ENCODE peak calls at places on chromosomes 13 and 19, in seven cellular contexts. One of them, this sample, is unnamed.

GRCh38 chr13:97460004-97460756 is 26.2 kb downstream of the RAP2A start:
- DNase-seq in progenitor cell of endocrine pancreas: no peak
- DNase-seq in adrenal gland: no peak
- DNase-seq in transverse colon: no peak
- DNase-seq in nephron progenitor cell: no peak
- DNase-seq in cardiac fibroblast: peak
- DNase-seq in lower leg skin: no peak
- DNase-seq in this sample: no peak

GRCh38 chr13:40664100-40665060 is 2.1 kb downstream of the FOXO1 start:
- DNase-seq in cardiac fibroblast: peak
- DNase-seq in progenitor cell of endocrine pancreas: peak
- DNase-seq in transverse colon: peak
- DNase-seq in lower leg skin: peak
- DNase-seq in nephron progenitor cell: peak
- DNase-seq in adrenal gland: peak
- DNase-seq in this sample: peak

GRCh38 chr19:30155529-30156200 is 213.6 kb downstream of the URI1 start:
- DNase-seq in transverse colon: no peak
- DNase-seq in adrenal gland: no peak
- DNase-seq in cardiac fibroblast: no peak
- DNase-seq in progenitor cell of endocrine pancreas: no peak
- DNase-seq in nephron progenitor cell: no peak
- DNase-seq in lower leg skin: no peak
- DNase-seq in this sample: no peak

GRCh38 chr19:3513198-3514140 is 7.4 kb downstream of the FZR1 start:
- DNase-seq in progenitor cell of endocrine pancreas: no peak
- DNase-seq in cardiac fibroblast: no peak
- DNase-seq in lower leg skin: no peak
- DNase-seq in nephron progenitor cell: no peak
- DNase-seq in transverse colon: no peak
- DNase-seq in adrenal gland: peak
- DNase-seq in this sample: no peak

GRCh38 chr13:93966267-93966936 is 513.1 kb downstream of the DCT start:
- DNase-seq in cardiac fibroblast: no peak
- DNase-seq in nephron progenitor cell: no peak
- DNase-seq in progenitor cell of endocrine pancreas: no peak
- DNase-seq in transverse colon: no peak
- DNase-seq in lower leg skin: no peak
- DNase-seq in adrenal gland: no peak
- DNase-seq in this sample: no peak

GRCh38 chr19:10766681-10767201 is 48.9 kb downstream of the DNM2 start:
- DNase-seq in nephron progenitor cell: no peak
- DNase-seq in transverse colon: no peak
- DNase-seq in lower leg skin: no peak
- DNase-seq in progenitor cell of endocrine pancreas: no peak
- DNase-seq in adrenal gland: peak
- DNase-seq in cardiac fibroblast: peak
- DNase-seq in this sample: peak

GRCh38 chr13:99686157-99686572 is 184.9 kb downstream of the TM9SF2 start:
- DNase-seq in transverse colon: peak
- DNase-seq in cardiac fibroblast: peak
- DNase-seq in nephron progenitor cell: no peak
- DNase-seq in lower leg skin: no peak
- DNase-seq in progenitor cell of endocrine pancreas: no peak
- DNase-seq in adrenal gland: peak
- DNase-seq in this sample: no peak

GRCh38 chr19:15438577-15438976 is 11.2 kb downstream of the WIZ start:
- DNase-seq in lower leg skin: no peak
- DNase-seq in transverse colon: no peak
- DNase-seq in progenitor cell of endocrine pancreas: no peak
- DNase-seq in nephron progenitor cell: no peak
- DNase-seq in cardiac fibroblast: no peak
- DNase-seq in adrenal gland: no peak
- DNase-seq in this sample: no peak

GRCh38 chr19:58513213-58513693 is 1.5 kb upstream of the SLC27A5 start:
- DNase-seq in nephron progenitor cell: no peak
- DNase-seq in progenitor cell of endocrine pancreas: no peak
- DNase-seq in adrenal gland: no peak
- DNase-seq in cardiac fibroblast: no peak
- DNase-seq in lower leg skin: no peak
- DNase-seq in transverse colon: no peak
- DNase-seq in this sample: no peak

GRCh38 chr19:16373539-16373938 is 48.9 kb downstream of the KLF2 start:
- DNase-seq in progenitor cell of endocrine pancreas: no peak
- DNase-seq in adrenal gland: no peak
- DNase-seq in transverse colon: no peak
- DNase-seq in lower leg skin: no peak
- DNase-seq in cardiac fibroblast: peak
- DNase-seq in nephron progenitor cell: no peak
- DNase-seq in this sample: no peak

GRCh38 chr19:50669319-50670101 is 20.3 kb downstream of the C19orf81 start:
- DNase-seq in nephron progenitor cell: peak
- DNase-seq in lower leg skin: no peak
- DNase-seq in cardiac fibroblast: peak
- DNase-seq in progenitor cell of endocrine pancreas: no peak
- DNase-seq in transverse colon: peak
- DNase-seq in adrenal gland: peak
- DNase-seq in this sample: peak

GRCh38 chr19:12872941-12873890 is 8.0 kb downstream of the DNASE2 start:
- DNase-seq in lower leg skin: no peak
- DNase-seq in transverse colon: peak
- DNase-seq in progenitor cell of endocrine pancreas: no peak
- DNase-seq in nephron progenitor cell: peak
- DNase-seq in adrenal gland: peak
- DNase-seq in cardiac fibroblast: peak
- DNase-seq in this sample: peak

GRCh38 chr13:112711528-112712265 is 21.9 kb downstream of the ATP11A start:
- DNase-seq in cardiac fibroblast: peak
- DNase-seq in lower leg skin: peak
- DNase-seq in nephron progenitor cell: peak
- DNase-seq in transverse colon: peak
- DNase-seq in adrenal gland: peak
- DNase-seq in progenitor cell of endocrine pancreas: peak
- DNase-seq in this sample: peak

GRCh38 chr13:63107163-63107935 is 1691.7 kb upstream of the PCDH20 start:
- DNase-seq in adrenal gland: no peak
- DNase-seq in nephron progenitor cell: no peak
- DNase-seq in transverse colon: no peak
- DNase-seq in lower leg skin: no peak
- DNase-seq in progenitor cell of endocrine pancreas: no peak
- DNase-seq in cardiac fibroblast: no peak
- DNase-seq in this sample: no peak

GRCh38 chr19:22422220-22422619 is at the start of gene ZNF98:
- DNase-seq in adrenal gland: peak
- DNase-seq in transverse colon: peak
- DNase-seq in nephron progenitor cell: no peak
- DNase-seq in progenitor cell of endocrine pancreas: no peak
- DNase-seq in cardiac fibroblast: no peak
- DNase-seq in lower leg skin: no peak
- DNase-seq in this sample: no peak

GRCh38 chr19:1789282-1790020 is 22.6 kb downstream of the ATP8B3 start:
- DNase-seq in cardiac fibroblast: no peak
- DNase-seq in lower leg skin: no peak
- DNase-seq in transverse colon: no peak
- DNase-seq in nephron progenitor cell: peak
- DNase-seq in progenitor cell of endocrine pancreas: no peak
- DNase-seq in adrenal gland: no peak
- DNase-seq in this sample: no peak

GRCh38 chr19:33778089-33778791 is 18.4 kb upstream of the KCTD15 start:
- DNase-seq in nephron progenitor cell: peak
- DNase-seq in transverse colon: peak
- DNase-seq in progenitor cell of endocrine pancreas: peak
- DNase-seq in cardiac fibroblast: peak
- DNase-seq in adrenal gland: peak
- DNase-seq in lower leg skin: peak
- DNase-seq in this sample: peak

GRCh38 chr13:91247768-91248167 is 99.7 kb upstream of the MIR17HG start:
- DNase-seq in transverse colon: no peak
- DNase-seq in adrenal gland: no peak
- DNase-seq in progenitor cell of endocrine pancreas: no peak
- DNase-seq in lower leg skin: no peak
- DNase-seq in nephron progenitor cell: no peak
- DNase-seq in cardiac fibroblast: no peak
- DNase-seq in this sample: no peak

GRCh38 chr13:75795274-75795673 is 159.1 kb downstream of the LMO7 start:
- DNase-seq in adrenal gland: no peak
- DNase-seq in transverse colon: no peak
- DNase-seq in progenitor cell of endocrine pancreas: no peak
- DNase-seq in nephron progenitor cell: no peak
- DNase-seq in lower leg skin: no peak
- DNase-seq in cardiac fibroblast: no peak
- DNase-seq in this sample: no peak

GRCh38 chr19:7522923-7523667 is 671 bp downstream of the MCOLN1 start:
- DNase-seq in lower leg skin: peak
- DNase-seq in cardiac fibroblast: peak
- DNase-seq in nephron progenitor cell: no peak
- DNase-seq in adrenal gland: peak
- DNase-seq in transverse colon: no peak
- DNase-seq in progenitor cell of endocrine pancreas: no peak
- DNase-seq in this sample: no peak

GRCh38 chr13:75256922-75257321 is 225.0 kb downstream of the TBC1D4 start:
- DNase-seq in progenitor cell of endocrine pancreas: no peak
- DNase-seq in nephron progenitor cell: no peak
- DNase-seq in lower leg skin: no peak
- DNase-seq in cardiac fibroblast: no peak
- DNase-seq in adrenal gland: no peak
- DNase-seq in transverse colon: no peak
- DNase-seq in this sample: peak

GRCh38 chr13:49935171-49936084 is 712 bp downstream of the SPRYD7 start:
- DNase-seq in cardiac fibroblast: peak
- DNase-seq in lower leg skin: no peak
- DNase-seq in transverse colon: peak
- DNase-seq in adrenal gland: peak
- DNase-seq in progenitor cell of endocrine pancreas: no peak
- DNase-seq in nephron progenitor cell: peak
- DNase-seq in this sample: peak

GRCh38 chr13:110617326-110618072 is 2.2 kb downstream of the NAXD start:
- DNase-seq in adrenal gland: peak
- DNase-seq in cardiac fibroblast: peak
- DNase-seq in progenitor cell of endocrine pancreas: no peak
- DNase-seq in nephron progenitor cell: no peak
- DNase-seq in transverse colon: peak
- DNase-seq in lower leg skin: no peak
- DNase-seq in this sample: no peak

GRCh38 chr19:49387936-49388372 is at the start of gene KASH5:
- DNase-seq in adrenal gland: peak
- DNase-seq in lower leg skin: peak
- DNase-seq in nephron progenitor cell: no peak
- DNase-seq in cardiac fibroblast: peak
- DNase-seq in transverse colon: peak
- DNase-seq in progenitor cell of endocrine pancreas: no peak
- DNase-seq in this sample: no peak

GRCh38 chr19:49243129-49243528 is 81.9 kb downstream of the SLC6A16 start:
- DNase-seq in transverse colon: no peak
- DNase-seq in nephron progenitor cell: no peak
- DNase-seq in progenitor cell of endocrine pancreas: no peak
- DNase-seq in lower leg skin: peak
- DNase-seq in adrenal gland: no peak
- DNase-seq in cardiac fibroblast: no peak
- DNase-seq in this sample: no peak

GRCh38 chr19:35118268-35119026 is 2.8 kb downstream of the FXYD3 start:
- DNase-seq in adrenal gland: no peak
- DNase-seq in progenitor cell of endocrine pancreas: no peak
- DNase-seq in transverse colon: peak
- DNase-seq in cardiac fibroblast: no peak
- DNase-seq in lower leg skin: no peak
- DNase-seq in nephron progenitor cell: no peak
- DNase-seq in this sample: no peak

GRCh38 chr13:98546402-98546801 is 30.5 kb downstream of the STK24 start:
- DNase-seq in cardiac fibroblast: no peak
- DNase-seq in nephron progenitor cell: no peak
- DNase-seq in transverse colon: no peak
- DNase-seq in adrenal gland: no peak
- DNase-seq in progenitor cell of endocrine pancreas: no peak
- DNase-seq in lower leg skin: no peak
- DNase-seq in this sample: no peak
- TF ChIP-seq CTCF in cardiac fibroblast: no peak
- TF ChIP-seq CTCF in nephron progenitor cell: no peak
- TF ChIP-seq CTCF in transverse colon: no peak
- TF ChIP-seq CTCF in adrenal gland: no peak
- TF ChIP-seq CTCF in progenitor cell of endocrine pancreas: no peak
- TF ChIP-seq CTCF in lower leg skin: no peak
- TF ChIP-seq CTCF in this sample: no peak

GRCh38 chr19:19662866-19663291 is 597 bp downstream of the ATP13A1 start:
- DNase-seq in progenitor cell of endocrine pancreas: no peak
- DNase-seq in transverse colon: no peak
- DNase-seq in nephron progenitor cell: no peak
- DNase-seq in cardiac fibroblast: peak
- DNase-seq in adrenal gland: no peak
- DNase-seq in lower leg skin: no peak
- DNase-seq in this sample: no peak
- TF ChIP-seq CTCF in progenitor cell of endocrine pancreas: no peak
- TF ChIP-seq CTCF in transverse colon: no peak
- TF ChIP-seq CTCF in nephron progenitor cell: no peak
- TF ChIP-seq CTCF in cardiac fibroblast: no peak
- TF ChIP-seq CTCF in adrenal gland: no peak
- TF ChIP-seq CTCF in lower leg skin: no peak
- TF ChIP-seq CTCF in this sample: no peak

GRCh38 chr13:37944476-37945442 is 75.2 kb upstream of the TRPC4 start:
- DNase-seq in progenitor cell of endocrine pancreas: no peak
- DNase-seq in adrenal gland: no peak
- DNase-seq in nephron progenitor cell: no peak
- DNase-seq in lower leg skin: no peak
- DNase-seq in transverse colon: no peak
- DNase-seq in cardiac fibroblast: peak
- DNase-seq in this sample: no peak
- TF ChIP-seq CTCF in progenitor cell of endocrine pancreas: no peak
- TF ChIP-seq CTCF in adrenal gland: no peak
- TF ChIP-seq CTCF in nephron progenitor cell: no peak
- TF ChIP-seq CTCF in lower leg skin: no peak
- TF ChIP-seq CTCF in transverse colon: no peak
- TF ChIP-seq CTCF in cardiac fibroblast: no peak
- TF ChIP-seq CTCF in this sample: no peak

DNA sequence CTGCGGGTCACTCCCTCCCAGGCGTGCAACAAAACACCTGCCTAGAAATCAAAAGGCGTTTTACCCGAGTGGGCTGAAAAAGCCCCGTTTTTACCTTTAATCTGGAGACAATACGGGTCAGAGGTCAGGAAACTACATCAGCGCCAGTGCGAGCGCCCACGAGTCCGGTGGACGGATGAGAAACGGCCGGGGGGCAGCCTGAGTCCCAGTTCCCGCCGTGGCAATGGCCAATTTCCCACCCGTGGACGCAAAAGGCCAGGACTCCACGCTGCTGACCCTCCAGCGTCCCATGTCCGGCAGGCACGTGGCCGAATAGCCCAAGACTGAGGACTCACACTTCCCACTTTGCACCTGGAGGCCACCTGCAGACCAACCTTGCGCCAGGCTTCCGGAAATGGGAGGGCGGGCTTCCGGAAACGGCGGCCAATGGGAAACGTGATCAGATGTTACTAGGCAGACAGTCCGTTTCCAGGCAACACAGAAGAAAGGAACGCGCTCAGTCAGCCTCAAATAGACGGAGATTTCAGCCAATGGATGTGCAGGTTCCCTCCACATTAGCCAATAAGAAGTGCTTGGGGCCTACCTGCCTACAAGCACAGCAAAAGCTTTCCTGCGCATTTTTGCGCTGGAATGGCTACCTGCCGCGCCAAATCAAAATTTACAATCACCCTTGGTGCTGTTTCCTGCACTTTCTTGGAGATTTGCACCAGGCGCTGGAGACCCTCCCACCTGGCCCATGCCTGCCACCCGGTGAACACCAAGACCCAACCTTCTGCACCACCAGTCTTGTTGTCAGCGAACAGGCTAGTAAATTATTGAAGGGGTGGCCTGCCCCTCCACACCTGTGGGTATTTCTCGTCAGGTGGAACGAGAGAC is 47.4 kb downstream of the ZFP14 start:
- DNase-seq in progenitor cell of endocrine pancreas: peak
- DNase-seq in transverse colon: peak
- DNase-seq in adrenal gland: peak
- DNase-seq in cardiac fibroblast: peak
- DNase-seq in lower leg skin: peak
- DNase-seq in nephron progenitor cell: peak
- DNase-seq in this sample: peak
- TF ChIP-seq CTCF in progenitor cell of endocrine pancreas: no peak
- TF ChIP-seq CTCF in transverse colon: no peak
- TF ChIP-seq CTCF in adrenal gland: no peak
- TF ChIP-seq CTCF in cardiac fibroblast: no peak
- TF ChIP-seq CTCF in lower leg skin: no peak
- TF ChIP-seq CTCF in nephron progenitor cell: no peak
- TF ChIP-seq CTCF in this sample: no peak

This sample was measured in Calu3.